ENCODE peak calls at places on chromosomes 7 and 10, in eight cellular contexts. O is WERI-Rb-1, V is mammary epithelial cell, F is cardiac fibroblast, W is progenitor cell of endocrine pancreas, X is colonic mucosa, A is spleen, J is hippocampal formation. B is an unnamed sample.

GRCh38 chr10:48543445-48543844 is 61.4 kb downstream of the ARHGAP22 start:
- DNase-seq in F (no peak), O (no peak), V (no peak), A (no peak), X (no peak), J (no peak), W (no peak), B (no peak)

GRCh38 chr7:1914743-1915142 is 244.7 kb downstream of the ELFN1 start:
- DNase-seq in F (no peak), A (peak), X (no peak), V (no peak), W (no peak), J (no peak), O (no peak), B (no peak)

GRCh38 chr7:128729489-128729888 is 9.7 kb upstream of the CALU start:
- DNase-seq in O (no peak), V (no peak), J (no peak), A (no peak), F (no peak), X (no peak), W (no peak), B (no peak)

GRCh38 chr10:34292675-34293074 is 522.4 kb downstream of the PARD3 start:
- DNase-seq in X (no peak), A (no peak), O (no peak), V (no peak), J (no peak), F (no peak), W (no peak), B (no peak)

GRCh38 chr7:2269468-2270460 is 27.7 kb downstream of the NUDT1 start:
- DNase-seq in J (no peak), X (no peak), V (no peak), W (no peak), O (no peak), A (no peak), F (peak), B (no peak)

GRCh38 chr7:33062023-33062781 is at the start of gene NT5C3A:
- DNase-seq in W (peak), J (no peak), V (peak), O (peak), A (peak), X (peak), F (peak), B (no peak)

GRCh38 chr7:69256634-69257081 is 341.6 kb upstream of the AUTS2 start:
- DNase-seq in W (no peak), J (peak), F (no peak), O (no peak), V (no peak), X (no peak), A (peak), B (no peak)

GRCh38 chr7:87671-88070 is 104.7 kb upstream of the FAM20C start:
- DNase-seq in A (no peak), J (no peak), W (no peak), X (no peak), F (no peak), O (no peak), V (no peak), B (no peak)

GRCh38 chr7:142956951-142957623 is 5.1 kb downstream of the KEL start:
- DNase-seq in X (no peak), V (peak), W (no peak), A (no peak), F (peak), O (no peak), J (no peak), B (peak)

GRCh38 chr7:106063039-106063438 is 49.1 kb downstream of the SYPL1 start:
- DNase-seq in V (no peak), X (peak), O (no peak), F (no peak), J (no peak), W (no peak), A (no peak), B (no peak)

GRCh38 chr10:70779088-70779487 is 6.1 kb downstream of the TBATA start:
- DNase-seq in O (no peak), F (no peak), A (no peak), X (no peak), W (no peak), V (no peak), J (no peak), B (no peak)

GRCh38 chr7:81627565-81628287 is 142.1 kb downstream of the HGF start:
- DNase-seq in F (peak), J (no peak), O (no peak), A (no peak), V (peak), W (no peak), X (no peak), B (peak)